ENCODE peak calls at places on chromosomes 16 and 17, in nine cellular contexts. I is cardiac fibroblast, X is GM20000, Y is mammary epithelial cell, S is pancreas, E is GM13977, A is glutamatergic neuron, H is foreskin fibroblast, K is fibroblast of the aortic adventitia. T is an unnamed sample.

GRCh38 chr17:51083976-51084375 is 36.7 kb downstream of the SPAG9 start:
- DNase-seq in I (no peak), X (no peak), Y (no peak), S (no peak), E (no peak), A (no peak), H (no peak), K (no peak), T (no peak)

GRCh38 chr17:64196626-64197025 is 66.4 kb downstream of the TEX2 start:
- DNase-seq in I (peak), X (no peak), Y (no peak), S (no peak), E (no peak), A (no peak), H (peak), K (peak), T (peak)

GRCh38 chr16:79997257-79997656 is 396.7 kb upstream of the MAF start:
- DNase-seq in I (no peak), X (no peak), Y (no peak), S (no peak), E (no peak), A (peak), H (no peak), K (no peak), T (no peak)

GRCh38 chr17:78129385-78130079 is 977 bp upstream of the TMC6 start:
- DNase-seq in I (no peak), X (peak), Y (no peak), S (peak), E (no peak), A (no peak), H (no peak), K (no peak), T (no peak)

GRCh38 chr16:50021509-50021908 is 3.5 kb upstream of the CNEP1R1 start:
- DNase-seq in I (peak), X (no peak), Y (peak), S (no peak), E (peak), A (no peak), H (no peak), K (no peak), T (no peak)

GRCh38 chr16:1181715-1182671 is 29.1 kb downstream of the CACNA1H start:
- DNase-seq in I (peak), X (no peak), Y (peak), S (peak), E (no peak), A (no peak), H (peak), K (peak), T (no peak)

GRCh38 chr17:15351925-15352324 is 10.5 kb upstream of the TEKT3 start:
- DNase-seq in I (peak), X (no peak), Y (peak), S (no peak), E (no peak), A (no peak), H (peak), K (peak), T (peak)

GRCh38 chr16:85365120-85365519 is 248.0 kb upstream of the GSE1 start:
- DNase-seq in I (no peak), X (no peak), Y (peak), S (no peak), E (no peak), A (no peak), H (no peak), K (no peak), T (no peak)

GRCh38 chr17:17346428-17347233 is 43.5 kb downstream of the NT5M start:
- DNase-seq in I (no peak), X (no peak), Y (no peak), S (peak), E (no peak), A (no peak), H (no peak), K (no peak), T (no peak)

GRCh38 chr16:15502041-15502725 is 67.8 kb downstream of the BMERB1 start:
- DNase-seq in I (peak), X (no peak), Y (peak), S (no peak), E (no peak), A (peak), H (peak), K (peak), T (no peak)

GRCh38 chr17:2262146-2262587 is 41.4 kb downstream of the SMG6 start:
- DNase-seq in I (peak), X (no peak), Y (peak), S (no peak), E (no peak), A (no peak), H (peak), K (peak), T (no peak)

GRCh38 chr17:78341559-78342437 is 18.1 kb downstream of the SOCS3 start:
- DNase-seq in I (peak), X (peak), Y (peak), S (peak), E (peak), A (peak), H (peak), K (peak), T (no peak)

GRCh38 chr17:27294689-27295630 is 1.0 kb downstream of the WSB1 start:
- DNase-seq in I (peak), X (peak), Y (peak), S (no peak), E (peak), A (no peak), H (peak), K (peak), T (peak)

GRCh38 chr17:7717756-7718350 is 309 bp downstream of the DNAH2 start:
- DNase-seq in I (no peak), X (no peak), Y (no peak), S (no peak), E (no peak), A (no peak), H (peak), K (no peak), T (no peak)

GRCh38 chr16:66490774-66491715 is 58.9 kb downstream of the TK2 start:
- DNase-seq in I (no peak), X (no peak), Y (no peak), S (peak), E (no peak), A (no peak), H (no peak), K (no peak), T (no peak)

GRCh38 chr16:3467920-3468319 is 24.4 kb downstream of the NAA60 start:
- DNase-seq in I (no peak), X (no peak), Y (peak), S (no peak), E (no peak), A (no peak), H (peak), K (peak), T (no peak)

GRCh38 chr16:85235988-85236831 is 123.9 kb upstream of the CIBAR2 start:
- DNase-seq in I (no peak), X (peak), Y (no peak), S (no peak), E (peak), A (no peak), H (no peak), K (peak), T (no peak)

GRCh38 chr17:56598471-56598870 is 5.0 kb downstream of the NOG start:
- DNase-seq in I (no peak), X (no peak), Y (no peak), S (no peak), E (no peak), A (no peak), H (no peak), K (no peak), T (no peak)

GRCh38 chr17:142102-142661 is 4.8 kb downstream of the SCGB1C2 start:
- DNase-seq in I (peak), X (no peak), Y (peak), S (peak), E (no peak), A (peak), H (no peak), K (peak), T (no peak)

GRCh38 chr17:42002792-42003301 is 14.4 kb downstream of the DNAJC7 start:
- DNase-seq in I (no peak), X (no peak), Y (no peak), S (no peak), E (no peak), A (no peak), H (no peak), K (no peak), T (no peak)

GRCh38 chr17:17025621-17026020 is 16.6 kb upstream of the MPRIP start:
- DNase-seq in I (no peak), X (no peak), Y (no peak), S (peak), E (no peak), A (no peak), H (no peak), K (no peak), T (no peak)

DNA sequence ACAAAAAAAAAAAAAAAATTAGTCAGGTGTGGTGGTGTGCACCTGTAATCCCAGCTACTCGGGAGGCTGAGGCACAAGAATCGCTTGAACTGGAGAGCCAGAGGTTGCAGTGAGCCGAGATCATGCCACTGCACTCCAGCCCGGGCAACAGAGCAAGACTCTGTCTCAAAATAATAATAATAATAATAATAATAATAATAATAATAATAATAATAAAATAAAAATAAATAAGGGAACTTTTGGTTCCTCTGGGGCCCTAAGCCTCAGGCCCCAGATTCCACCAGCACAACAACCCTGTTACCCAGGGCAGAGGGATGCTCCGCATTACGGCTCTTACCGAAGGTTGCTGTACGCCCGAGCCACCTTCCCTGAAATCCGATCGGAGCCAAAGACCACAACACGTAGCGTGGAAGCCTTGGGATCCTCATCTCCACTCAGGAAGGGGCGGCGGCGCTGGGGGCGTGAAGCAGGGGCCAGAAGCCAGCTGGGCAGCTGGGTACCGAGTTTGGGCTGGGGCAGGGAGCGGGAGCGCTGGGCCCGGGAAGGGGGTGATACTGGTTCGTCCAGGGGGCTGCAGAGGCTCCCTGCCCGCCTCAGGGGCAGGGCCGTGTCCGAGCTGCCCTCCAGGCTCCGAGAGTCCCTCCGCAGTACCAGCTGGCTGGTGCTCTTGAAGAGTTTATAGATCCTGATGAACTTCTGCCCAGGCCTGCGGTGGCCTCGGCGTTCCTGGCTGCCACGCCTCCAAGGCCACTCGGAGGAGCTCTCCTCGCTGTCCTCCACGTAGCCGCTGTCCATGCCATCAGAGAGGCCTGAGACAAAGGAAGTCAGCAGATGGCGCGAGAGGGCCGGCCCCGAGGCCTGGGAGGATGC is 20.6 kb upstream of the PIK3R6 start:
- DNase-seq in I (peak), X (no peak), Y (no peak), S (no peak), E (no peak), A (peak), H (peak), K (no peak), T (no peak)
- TF ChIP-seq CTCF in I (peak), X (no peak), Y (no peak), S (no peak), E (no peak), A (no peak), H (peak), K (no peak), T (peak)

GRCh38 chr16:17229766-17230165 is 241.0 kb downstream of the XYLT1 start:
- DNase-seq in I (no peak), X (no peak), Y (peak), S (no peak), E (no peak), A (no peak), H (peak), K (no peak), T (no peak)

GRCh38 chr16:17229131-17229530 is 241.6 kb downstream of the XYLT1 start:
- DNase-seq in I (no peak), X (no peak), Y (no peak), S (no peak), E (no peak), A (no peak), H (no peak), K (no peak), T (no peak)

GRCh38 chr16:17231972-17232371 is 238.8 kb downstream of the XYLT1 start:
- DNase-seq in I (no peak), X (no peak), Y (no peak), S (no peak), E (no peak), A (no peak), H (no peak), K (no peak), T (no peak)

GRCh38 chr16:17232487-17232886 is 238.3 kb downstream of the XYLT1 start:
- DNase-seq in I (no peak), X (no peak), Y (no peak), S (no peak), E (no peak), A (no peak), H (no peak), K (no peak), T (no peak)

DNA sequence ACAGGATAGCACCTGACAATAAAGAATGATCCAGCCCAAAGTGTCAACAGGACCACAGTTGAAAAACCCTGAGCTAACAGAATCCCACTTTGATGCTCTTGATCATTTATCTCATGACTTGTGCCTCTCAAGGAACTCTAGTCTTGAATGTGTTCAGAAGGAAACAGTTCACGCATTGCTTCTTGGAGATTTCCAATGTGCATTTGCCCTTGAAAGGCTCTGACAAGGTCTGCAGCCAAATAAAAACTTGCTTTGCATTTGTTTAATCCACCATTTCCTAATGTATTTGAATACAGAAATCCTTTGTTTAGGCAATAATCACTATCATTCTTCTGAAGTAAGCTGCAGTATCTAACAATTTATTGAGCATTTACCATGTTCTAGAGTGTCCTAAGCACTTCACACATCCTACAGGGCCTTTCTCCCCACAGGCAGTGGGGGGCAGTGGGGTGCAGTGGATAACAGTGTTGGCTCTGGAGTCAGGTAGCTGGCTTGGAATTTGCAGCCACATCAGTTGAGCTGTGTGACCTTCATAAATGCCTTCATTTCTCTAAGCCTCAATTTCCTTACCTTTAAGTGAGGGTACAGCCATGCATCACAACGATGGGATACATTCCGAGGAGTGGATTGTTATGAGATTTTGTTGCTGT is 239.7 kb downstream of the XYLT1 start:
- DNase-seq in I (no peak), X (no peak), Y (no peak), S (no peak), E (no peak), A (no peak), H (no peak), K (no peak), T (no peak)
- TF ChIP-seq CTCF in I (no peak), X (no peak), Y (peak), S (no peak), E (peak), A (no peak), H (no peak), K (no peak), T (no peak)

DNA sequence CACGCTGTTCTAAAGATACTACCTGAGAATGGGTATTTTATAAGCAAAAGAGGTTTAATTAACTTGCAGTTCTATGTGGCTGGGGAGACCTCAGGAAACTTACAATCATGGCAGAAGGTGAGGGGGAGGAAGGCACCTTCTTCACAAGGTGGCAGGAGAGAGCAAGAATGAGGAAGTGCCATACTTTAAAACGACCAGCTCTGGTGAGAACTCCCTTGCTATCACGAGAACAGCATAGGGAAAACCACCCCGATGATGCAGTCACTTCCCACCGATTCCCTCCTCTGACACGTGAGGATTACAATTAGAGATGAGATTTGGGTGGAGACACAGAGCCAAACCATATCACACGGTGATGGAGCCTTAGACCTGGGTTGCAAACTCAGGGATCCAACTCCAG is 317.5 kb upstream of the EEF2KMT start:
- DNase-seq in I (no peak), X (no peak), Y (no peak), S (no peak), E (no peak), A (no peak), H (no peak), K (no peak), T (no peak)
- TF ChIP-seq CTCF in I (no peak), X (no peak), Y (no peak), S (no peak), E (no peak), A (no peak), H (no peak), K (no peak), T (no peak)

GRCh38 chr16:180101-180920 is at the start of gene HBQ1:
- DNase-seq in I (peak), X (peak), Y (peak), S (no peak), E (peak), A (peak), H (no peak), K (no peak), T (no peak)

GRCh38 chr16:179431-179830 is 828 bp upstream of the HBQ1 start:
- DNase-seq in I (no peak), X (no peak), Y (no peak), S (no peak), E (no peak), A (no peak), H (no peak), K (no peak), T (no peak)

GRCh38 chr16:180921-181667 is 835 bp downstream of the HBQ1 start:
- DNase-seq in I (peak), X (peak), Y (peak), S (peak), E (peak), A (peak), H (peak), K (peak), T (no peak)

GRCh38 chr16:183005-183404 is 2.7 kb downstream of the HBQ1 start:
- DNase-seq in I (no peak), X (no peak), Y (no peak), S (no peak), E (no peak), A (no peak), H (no peak), K (no peak), T (no peak)

DNA sequence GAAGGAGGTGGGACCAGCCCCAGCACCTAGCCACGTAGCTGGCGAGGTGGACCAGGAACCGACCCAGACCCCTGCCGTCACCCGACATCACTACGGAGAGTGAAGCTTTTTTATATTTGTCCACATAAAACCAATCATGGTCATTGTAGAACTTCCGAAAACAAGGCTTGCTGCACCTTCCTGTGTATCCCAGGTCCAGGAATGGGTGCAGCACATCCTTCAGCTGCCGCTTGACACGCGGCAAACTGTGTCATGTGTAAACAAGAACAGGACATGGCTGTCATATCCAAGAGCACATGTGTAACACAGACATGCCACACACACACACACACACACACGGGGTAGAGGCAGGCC is 1.4 kb downstream of the HBQ1 start:
- DNase-seq in I (peak), X (no peak), Y (peak), S (no peak), E (no peak), A (no peak), H (no peak), K (no peak), T (no peak)
- TF ChIP-seq CTCF in I (no peak), X (no peak), Y (no peak), S (no peak), E (no peak), A (peak), H (no peak), K (no peak), T (no peak)

GRCh38 chr16:78396046-78396445 is 296.6 kb downstream of the WWOX start:
- DNase-seq in I (no peak), X (no peak), Y (no peak), S (no peak), E (no peak), A (no peak), H (no peak), K (no peak), T (no peak)
- TF ChIP-seq CTCF in I (peak), X (no peak), Y (no peak), S (peak), E (no peak), A (peak), H (no peak), K (peak), T (no peak)

T was measured in AG09319.